ENCODE peak calls at places on chromosomes 13 and 19, in five cellular contexts. One of them, this sample, is unnamed.

GRCh38 chr13:87656311-87656710 is 14.9 kb upstream of the SLITRK5 start:
- DNase-seq in Calu3: no peak
- DNase-seq in activated T-helper 1 cell treated with anti-CD3 and anti-CD28 coated beads, Interleukin-12 subunit alpha, Interleukin-12 subunit beta, Interleukin-2, Interleukin-4 antibody, amounts not matched to agents 30 ng/mL and 10 ng/mL and 1 ng/mL, durations not matched to agents 14 hours and 24 hours and 36 hours: no peak
- DNase-seq in type B pancreatic cell: no peak
- DNase-seq in stimulated activated CD8-positive, alpha-beta memory T cell treated with anti-CD3 and anti-CD28 coated beads, Interleukin-4, amount 100 ng/mL, for 48 hours: no peak
- DNase-seq in this sample: no peak

GRCh38 chr19:10568444-10568825 is 344 bp downstream of the CDKN2D start:
- DNase-seq in Calu3: peak; percentile 57
- DNase-seq in activated T-helper 1 cell treated with anti-CD3 and anti-CD28 coated beads, Interleukin-12 subunit alpha, Interleukin-12 subunit beta, Interleukin-2, Interleukin-4 antibody, amounts not matched to agents 30 ng/mL and 10 ng/mL and 1 ng/mL, durations not matched to agents 14 hours and 24 hours and 36 hours: no peak
- DNase-seq in type B pancreatic cell: no peak
- DNase-seq in stimulated activated CD8-positive, alpha-beta memory T cell treated with anti-CD3 and anti-CD28 coated beads, Interleukin-4, amount 100 ng/mL, for 48 hours: peak; percentile 71
- DNase-seq in this sample: no peak

GRCh38 chr13:48641404-48641803 is 12.3 kb upstream of the CYSLTR2 start:
- DNase-seq in Calu3: no peak
- DNase-seq in activated T-helper 1 cell treated with anti-CD3 and anti-CD28 coated beads, Interleukin-12 subunit alpha, Interleukin-12 subunit beta, Interleukin-2, Interleukin-4 antibody, amounts not matched to agents 30 ng/mL and 10 ng/mL and 1 ng/mL, durations not matched to agents 14 hours and 24 hours and 36 hours: no peak
- DNase-seq in type B pancreatic cell: no peak
- DNase-seq in stimulated activated CD8-positive, alpha-beta memory T cell treated with anti-CD3 and anti-CD28 coated beads, Interleukin-4, amount 100 ng/mL, for 48 hours: no peak
- DNase-seq in this sample: no peak

GRCh38 chr13:51585234-51585672 is 991 bp downstream of the WDFY2 start:
- DNase-seq in Calu3: no peak
- DNase-seq in activated T-helper 1 cell treated with anti-CD3 and anti-CD28 coated beads, Interleukin-12 subunit alpha, Interleukin-12 subunit beta, Interleukin-2, Interleukin-4 antibody, amounts not matched to agents 30 ng/mL and 10 ng/mL and 1 ng/mL, durations not matched to agents 14 hours and 24 hours and 36 hours: no peak
- DNase-seq in type B pancreatic cell: no peak
- DNase-seq in stimulated activated CD8-positive, alpha-beta memory T cell treated with anti-CD3 and anti-CD28 coated beads, Interleukin-4, amount 100 ng/mL, for 48 hours: no peak
- DNase-seq in this sample: no peak

GRCh38 chr13:29923554-29924481 is 73.4 kb upstream of the UBL3 start:
- DNase-seq in Calu3: peak; percentile 89
- DNase-seq in activated T-helper 1 cell treated with anti-CD3 and anti-CD28 coated beads, Interleukin-12 subunit alpha, Interleukin-12 subunit beta, Interleukin-2, Interleukin-4 antibody, amounts not matched to agents 30 ng/mL and 10 ng/mL and 1 ng/mL, durations not matched to agents 14 hours and 24 hours and 36 hours: peak; percentile 14
- DNase-seq in type B pancreatic cell: no peak
- DNase-seq in stimulated activated CD8-positive, alpha-beta memory T cell treated with anti-CD3 and anti-CD28 coated beads, Interleukin-4, amount 100 ng/mL, for 48 hours: peak; percentile 82
- DNase-seq in this sample: peak; percentile 99

GRCh38 chr13:29976535-29976934 is 126.1 kb upstream of the UBL3 start:
- DNase-seq in Calu3: no peak
- DNase-seq in activated T-helper 1 cell treated with anti-CD3 and anti-CD28 coated beads, Interleukin-12 subunit alpha, Interleukin-12 subunit beta, Interleukin-2, Interleukin-4 antibody, amounts not matched to agents 30 ng/mL and 10 ng/mL and 1 ng/mL, durations not matched to agents 14 hours and 24 hours and 36 hours: no peak
- DNase-seq in type B pancreatic cell: peak; percentile 27
- DNase-seq in stimulated activated CD8-positive, alpha-beta memory T cell treated with anti-CD3 and anti-CD28 coated beads, Interleukin-4, amount 100 ng/mL, for 48 hours: no peak
- DNase-seq in this sample: no peak

GRCh38 chr19:46493236-46494114 is 2.2 kb downstream of the PNMA8B start:
- DNase-seq in Calu3: no peak
- DNase-seq in activated T-helper 1 cell treated with anti-CD3 and anti-CD28 coated beads, Interleukin-12 subunit alpha, Interleukin-12 subunit beta, Interleukin-2, Interleukin-4 antibody, amounts not matched to agents 30 ng/mL and 10 ng/mL and 1 ng/mL, durations not matched to agents 14 hours and 24 hours and 36 hours: no peak
- DNase-seq in type B pancreatic cell: no peak
- DNase-seq in stimulated activated CD8-positive, alpha-beta memory T cell treated with anti-CD3 and anti-CD28 coated beads, Interleukin-4, amount 100 ng/mL, for 48 hours: no peak
- DNase-seq in this sample: no peak

GRCh38 chr13:113296842-113297369 is at the start of gene LAMP1:
- DNase-seq in Calu3: peak; percentile 90
- DNase-seq in activated T-helper 1 cell treated with anti-CD3 and anti-CD28 coated beads, Interleukin-12 subunit alpha, Interleukin-12 subunit beta, Interleukin-2, Interleukin-4 antibody, amounts not matched to agents 30 ng/mL and 10 ng/mL and 1 ng/mL, durations not matched to agents 14 hours and 24 hours and 36 hours: peak; percentile 98
- DNase-seq in type B pancreatic cell: peak; percentile 100
- DNase-seq in stimulated activated CD8-positive, alpha-beta memory T cell treated with anti-CD3 and anti-CD28 coated beads, Interleukin-4, amount 100 ng/mL, for 48 hours: peak; percentile 100
- DNase-seq in this sample: peak; percentile 98

GRCh38 chr13:39370554-39370953 is 232.4 kb downstream of the LHFPL6 start:
- DNase-seq in Calu3: no peak
- DNase-seq in activated T-helper 1 cell treated with anti-CD3 and anti-CD28 coated beads, Interleukin-12 subunit alpha, Interleukin-12 subunit beta, Interleukin-2, Interleukin-4 antibody, amounts not matched to agents 30 ng/mL and 10 ng/mL and 1 ng/mL, durations not matched to agents 14 hours and 24 hours and 36 hours: no peak
- DNase-seq in type B pancreatic cell: no peak
- DNase-seq in stimulated activated CD8-positive, alpha-beta memory T cell treated with anti-CD3 and anti-CD28 coated beads, Interleukin-4, amount 100 ng/mL, for 48 hours: no peak
- DNase-seq in this sample: no peak

GRCh38 chr13:45315520-45316167 is 25.3 kb downstream of the TPT1 start:
- DNase-seq in Calu3: no peak
- DNase-seq in activated T-helper 1 cell treated with anti-CD3 and anti-CD28 coated beads, Interleukin-12 subunit alpha, Interleukin-12 subunit beta, Interleukin-2, Interleukin-4 antibody, amounts not matched to agents 30 ng/mL and 10 ng/mL and 1 ng/mL, durations not matched to agents 14 hours and 24 hours and 36 hours: no peak
- DNase-seq in type B pancreatic cell: no peak
- DNase-seq in stimulated activated CD8-positive, alpha-beta memory T cell treated with anti-CD3 and anti-CD28 coated beads, Interleukin-4, amount 100 ng/mL, for 48 hours: no peak
- DNase-seq in this sample: no peak

This sample was measured in HT-29.